ENCODE peak calls at places on chromosomes 16 and 17, in five cellular contexts. One of them, this sample, is unnamed.

GRCh38 chr16:84498859-84499620 is 5.4 kb downstream of the MEAK7 start:
- DNase-seq in posterior cingulate gyrus: no peak
- DNase-seq in WTC11: no peak
- DNase-seq in mesenchymal stem cell: no peak
- DNase-seq in sciatic nerve: no peak
- DNase-seq in this sample: no peak

GRCh38 chr16:77234611-77235010 is 35.4 kb downstream of the SYCE1L start:
- DNase-seq in posterior cingulate gyrus: no peak
- DNase-seq in WTC11: peak
- DNase-seq in mesenchymal stem cell: no peak
- DNase-seq in sciatic nerve: no peak
- DNase-seq in this sample: peak

GRCh38 chr17:21194688-21195087 is 19.3 kb downstream of the TMEM11 start:
- DNase-seq in posterior cingulate gyrus: no peak
- DNase-seq in WTC11: no peak
- DNase-seq in mesenchymal stem cell: no peak
- DNase-seq in sciatic nerve: peak
- DNase-seq in this sample: no peak

GRCh38 chr16:35691057-35691456 is 2231.6 kb downstream of the TP53TG3F start:
- DNase-seq in posterior cingulate gyrus: no peak
- DNase-seq in WTC11: no peak
- DNase-seq in mesenchymal stem cell: no peak
- DNase-seq in sciatic nerve: no peak
- DNase-seq in this sample: no peak

GRCh38 chr17:31744541-31744951 is 114.5 kb downstream of the COPRS start:
- DNase-seq in posterior cingulate gyrus: no peak
- DNase-seq in WTC11: no peak
- DNase-seq in mesenchymal stem cell: peak
- DNase-seq in sciatic nerve: no peak
- DNase-seq in this sample: no peak

GRCh38 chr17:18031955-18032354 is 7.0 kb downstream of the ATPAF2 start:
- DNase-seq in posterior cingulate gyrus: no peak
- DNase-seq in WTC11: no peak
- DNase-seq in mesenchymal stem cell: peak
- DNase-seq in sciatic nerve: no peak
- DNase-seq in this sample: no peak

GRCh38 chr17:49388290-49388640 is 26.2 kb upstream of the ZNF652 start:
- DNase-seq in posterior cingulate gyrus: no peak
- DNase-seq in WTC11: no peak
- DNase-seq in mesenchymal stem cell: no peak
- DNase-seq in sciatic nerve: no peak
- DNase-seq in this sample: peak

GRCh38 chr16:47052666-47053640 is 79.5 kb upstream of the DNAJA2 start:
- DNase-seq in posterior cingulate gyrus: no peak
- DNase-seq in WTC11: no peak
- DNase-seq in mesenchymal stem cell: no peak
- DNase-seq in sciatic nerve: no peak
- DNase-seq in this sample: no peak

GRCh38 chr16:2244301-2244700 is 7.1 kb downstream of the ECI1 start:
- DNase-seq in posterior cingulate gyrus: no peak
- DNase-seq in WTC11: peak
- DNase-seq in mesenchymal stem cell: no peak
- DNase-seq in sciatic nerve: no peak
- DNase-seq in this sample: peak

GRCh38 chr16:27154573-27155521 is 48.5 kb upstream of the KDM8 start:
- DNase-seq in posterior cingulate gyrus: peak
- DNase-seq in WTC11: peak
- DNase-seq in mesenchymal stem cell: peak
- DNase-seq in sciatic nerve: peak
- DNase-seq in this sample: peak

GRCh38 chr16:90010676-90011075 is 8.6 kb downstream of the DBNDD1 start:
- DNase-seq in posterior cingulate gyrus: no peak
- DNase-seq in WTC11: no peak
- DNase-seq in mesenchymal stem cell: no peak
- DNase-seq in sciatic nerve: no peak
- DNase-seq in this sample: no peak

GRCh38 chr17:76735006-76735405 is 2.1 kb downstream of the SRSF2 start:
- DNase-seq in posterior cingulate gyrus: no peak
- DNase-seq in WTC11: no peak
- DNase-seq in mesenchymal stem cell: peak
- DNase-seq in sciatic nerve: no peak
- DNase-seq in this sample: no peak

GRCh38 chr16:228151-228855 is 946 bp downstream of the LUC7L start:
- DNase-seq in posterior cingulate gyrus: no peak
- DNase-seq in WTC11: no peak
- DNase-seq in mesenchymal stem cell: no peak
- DNase-seq in sciatic nerve: no peak
- DNase-seq in this sample: no peak

GRCh38 chr16:72530434-72530833 is 358.5 kb upstream of the PMFBP1 start:
- DNase-seq in posterior cingulate gyrus: no peak
- DNase-seq in WTC11: no peak
- DNase-seq in mesenchymal stem cell: peak
- DNase-seq in sciatic nerve: no peak
- DNase-seq in this sample: no peak

GRCh38 chr16:69542974-69543373 is 22.8 kb upstream of the NFAT5 start:
- DNase-seq in posterior cingulate gyrus: no peak
- DNase-seq in WTC11: no peak
- DNase-seq in mesenchymal stem cell: no peak
- DNase-seq in sciatic nerve: no peak
- DNase-seq in this sample: no peak

GRCh38 chr17:9170822-9171221 is 149.5 kb downstream of the NTN1 start:
- DNase-seq in posterior cingulate gyrus: no peak
- DNase-seq in WTC11: no peak
- DNase-seq in mesenchymal stem cell: no peak
- DNase-seq in sciatic nerve: no peak
- DNase-seq in this sample: no peak

GRCh38 chr16:87461466-87461975 is 31.3 kb downstream of the ZCCHC14 start:
- DNase-seq in posterior cingulate gyrus: no peak
- DNase-seq in WTC11: peak
- DNase-seq in mesenchymal stem cell: peak
- DNase-seq in sciatic nerve: no peak
- DNase-seq in this sample: peak

GRCh38 chr17:17781591-17782424 is 55.0 kb downstream of the SREBF1 start:
- DNase-seq in posterior cingulate gyrus: peak
- DNase-seq in WTC11: peak
- DNase-seq in mesenchymal stem cell: peak
- DNase-seq in sciatic nerve: peak
- DNase-seq in this sample: peak

GRCh38 chr17:3656755-3657587 is 11.4 kb downstream of the TAX1BP3 start:
- DNase-seq in posterior cingulate gyrus: no peak
- DNase-seq in WTC11: no peak
- DNase-seq in mesenchymal stem cell: no peak
- DNase-seq in sciatic nerve: no peak
- DNase-seq in this sample: no peak